ENCODE peak calls at places on chromosomes 4 and X, in six cellular contexts. O, N, H, L, G and K are unnamed samples. For H3K4me1, the result is how much of the 10 kb centered on the place peaks cover.

GRCh38 chrX:10597871-10598270 is 22.5 kb downstream of the MID1 start:
- DNase-seq in N (no peak), H (no peak), L (peak), G (no peak), O (peak), K (peak)

GRCh38 chrX:134537179-134537945 is 77.4 kb downstream of the HPRT1 start:
- DNase-seq in N (no peak), O (peak), H (no peak), L (peak), G (peak), K (no peak)

GRCh38 chrX:6449946-6450345 is 85.0 kb downstream of the VCX3A start:
- DNase-seq in L (no peak), N (no peak), O (no peak), G (no peak), H (no peak), K (no peak)

GRCh38 chr4:154744341-154744948 is 645 bp downstream of the LRAT start:
- DNase-seq in G (no peak), N (no peak), L (no peak), H (no peak), O (no peak), K (no peak)

GRCh38 chrX:70769659-70770232 is 138.8 kb downstream of the TEX11 start:
- DNase-seq in N (no peak), O (peak), L (peak), G (no peak), H (no peak), K (peak)

GRCh38 chrX:43655151-43655676 is 885 bp upstream of the MAOA start:
- DNase-seq in N (peak), O (peak), G (no peak), L (peak), H (no peak), K (peak)

GRCh38 chr4:98262431-98262830 is 1.2 kb downstream of the RAP1GDS1 start:
- DNase-seq in G (no peak), O (peak), L (no peak), N (peak), H (no peak), K (peak)

GRCh38 chr4:145285928-145286327 is 105.5 kb upstream of the OTUD4 start:
- DNase-seq in H (no peak), N (peak), G (no peak), L (peak), O (peak), K (peak)

GRCh38 chr4:122874194-122874593 is 47.6 kb downstream of the FGF2 start:
- DNase-seq in G (no peak), N (peak), H (no peak), L (peak), O (peak), K (peak)

GRCh38 chrX:28135378-28136047 is 154.3 kb upstream of the DCAF8L1 start:
- DNase-seq in N (no peak), O (no peak), H (no peak), L (peak), G (no peak), K (no peak)

GRCh38 chr4:156347412-156348075 is 393.9 kb upstream of the CTSO start:
- DNase-seq in L (peak), G (no peak), N (peak), O (peak), H (peak), K (no peak)

GRCh38 chr4:19381068-19381467 is 870.6 kb upstream of the SLIT2 start:
- DNase-seq in L (peak), O (peak), G (no peak), N (peak), H (no peak), K (peak)

GRCh38 chr4:122293374-122294365 is 85.1 kb upstream of the ADAD1 start:
- DNase-seq in H (no peak), N (no peak), L (no peak), O (no peak), G (no peak), K (no peak)

GRCh38 chr4:170741856-170742255 is 652.1 kb upstream of the AADAT start:
- DNase-seq in N (peak), O (no peak), H (no peak), G (no peak), L (no peak), K (no peak)

GRCh38 chrX:8820910-8821527 is 19.8 kb upstream of the FAM9A start:
- DNase-seq in O (peak), L (peak), N (no peak), H (peak), G (no peak), K (no peak)

GRCh38 chr4:6437682-6438264 is 34.6 kb downstream of the PPP2R2C start:
- DNase-seq in L (no peak), N (no peak), G (no peak), H (no peak), O (no peak), K (no peak)

DNA sequence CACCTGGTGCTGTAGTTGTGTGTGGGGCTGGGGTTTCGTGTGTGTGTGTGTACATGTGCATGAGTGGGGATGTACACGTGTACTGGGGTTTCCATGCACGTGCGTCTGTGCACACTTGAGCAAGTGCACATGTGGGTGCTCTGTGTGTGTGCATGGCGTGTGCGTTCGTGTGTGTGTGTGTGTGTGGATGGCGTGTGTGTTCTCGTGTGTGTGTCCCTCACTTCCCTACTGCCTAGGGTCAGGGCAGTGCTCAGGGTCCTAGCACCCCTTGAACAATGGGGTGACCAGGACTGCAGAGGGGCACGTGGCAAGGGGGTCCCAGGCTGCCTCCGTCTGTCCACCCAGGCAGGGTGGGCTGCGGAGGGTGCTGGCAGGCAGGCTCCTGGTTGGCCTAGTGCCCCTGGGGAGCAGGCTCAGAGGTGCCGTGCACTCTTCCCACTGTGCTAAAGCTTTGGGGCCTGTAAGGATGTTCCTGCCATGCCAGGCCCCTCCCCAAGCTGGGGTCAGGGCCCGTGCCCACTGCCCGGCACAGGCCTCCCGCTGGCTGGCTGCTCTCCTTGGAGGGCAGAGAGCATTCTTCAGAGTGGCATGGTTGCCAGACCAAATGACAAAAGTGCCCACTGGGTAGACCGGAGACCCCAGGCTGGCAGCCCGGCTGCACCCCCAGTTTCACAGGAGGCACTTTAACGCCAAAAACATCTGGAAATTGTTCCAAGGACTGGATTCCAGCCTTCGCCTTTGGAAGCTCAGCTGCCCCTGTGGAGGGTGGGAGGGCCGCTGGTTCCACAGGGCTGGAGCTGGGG is 29.1 kb downstream of the FGFRL1 start:
- DNase-seq in L (no peak), N (no peak), O (no peak), H (no peak), G (no peak), K (no peak)
- H3K4me1 ChIP-seq in L (under half), N (under half), O (under half), H (half or more), G (half or more), K (half or more)

GRCh38 chrX:103151799-103152198 is 58.9 kb upstream of the NXF3 start:
- DNase-seq in O (peak), N (peak), H (no peak), L (no peak), G (no peak), K (no peak)
- H3K9ac ChIP-seq in O (peak), N (peak), H (no peak), L (no peak), G (no peak), K (no peak)

GRCh38 chr4:128639586-128640270 is 169.8 kb upstream of the JADE1 start:
- DNase-seq in L (no peak), H (no peak), N (no peak), G (no peak), O (peak), K (peak)

GRCh38 chr4:128633067-128633466 is 176.4 kb upstream of the JADE1 start:
- DNase-seq in G (no peak), O (no peak), H (no peak), N (no peak), L (no peak), K (no peak)

GRCh38 chr4:128636906-128637305 is 172.6 kb upstream of the JADE1 start:
- DNase-seq in H (no peak), L (no peak), N (no peak), O (no peak), G (no peak), K (no peak)

GRCh38 chr4:128635141-128635911 is 174.2 kb upstream of the JADE1 start:
- DNase-seq in G (peak), L (peak), O (no peak), H (no peak), N (no peak), K (peak)

DNA sequence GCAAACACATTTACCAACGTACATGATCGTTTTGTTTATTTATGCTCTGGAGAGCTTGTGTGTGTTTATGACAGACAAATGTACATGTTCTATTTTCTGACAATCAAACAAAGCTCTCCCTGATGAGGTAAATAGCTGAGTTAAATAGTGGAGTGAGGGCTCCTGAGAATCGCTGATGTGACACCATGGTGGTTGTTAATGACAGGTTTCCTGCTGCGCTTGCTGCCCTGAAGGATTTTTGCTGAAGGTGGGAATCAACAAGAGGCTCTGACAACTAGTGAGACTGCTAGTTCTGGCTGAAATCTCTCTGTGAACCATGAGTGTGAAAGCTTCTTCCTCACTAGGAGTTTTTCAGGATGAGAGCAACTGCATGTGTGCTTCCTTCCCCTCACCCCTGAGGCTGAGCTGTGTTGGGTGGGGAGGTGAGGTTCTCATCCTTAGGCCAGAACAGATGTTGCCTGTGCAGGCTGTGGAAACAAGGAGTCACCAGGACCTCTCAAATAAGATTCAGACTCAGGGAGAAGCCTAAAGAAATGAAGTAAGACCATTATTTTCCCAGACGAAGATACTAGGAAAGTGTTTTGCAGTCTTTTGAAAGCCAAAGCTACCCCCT is 173.5 kb upstream of the JADE1 start:
- DNase-seq in O (peak), N (no peak), H (no peak), L (no peak), G (no peak), K (no peak)
- H3K4me3 ChIP-seq in O (no peak), N (no peak), H (no peak), L (no peak), G (no peak), K (no peak)

DNA sequence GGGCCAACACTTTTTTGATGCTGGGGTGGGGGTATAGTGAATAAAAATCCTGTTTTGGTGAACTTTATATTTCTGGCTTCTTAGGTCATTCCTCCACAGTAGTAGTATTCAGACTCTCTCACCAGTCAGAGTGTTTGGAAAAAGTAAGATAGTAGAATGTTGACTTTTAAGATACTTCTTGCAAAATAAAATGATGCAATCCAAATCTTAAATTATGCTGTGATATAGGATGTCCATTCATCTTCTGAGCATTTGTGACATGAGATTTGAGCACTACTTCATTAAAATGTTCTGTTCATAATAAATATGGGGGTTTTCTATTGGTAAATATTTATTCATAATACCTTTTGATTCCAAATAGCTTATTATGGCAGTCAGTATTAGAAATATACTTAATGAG is 70.1 kb downstream of the BMP2K start:
- DNase-seq in O (peak), H (no peak), N (no peak), G (no peak), L (no peak), K (peak)
- H3K4me1 ChIP-seq in O (under half), H (under half), N (under half), G (under half), L (under half), K (under half)

DNA sequence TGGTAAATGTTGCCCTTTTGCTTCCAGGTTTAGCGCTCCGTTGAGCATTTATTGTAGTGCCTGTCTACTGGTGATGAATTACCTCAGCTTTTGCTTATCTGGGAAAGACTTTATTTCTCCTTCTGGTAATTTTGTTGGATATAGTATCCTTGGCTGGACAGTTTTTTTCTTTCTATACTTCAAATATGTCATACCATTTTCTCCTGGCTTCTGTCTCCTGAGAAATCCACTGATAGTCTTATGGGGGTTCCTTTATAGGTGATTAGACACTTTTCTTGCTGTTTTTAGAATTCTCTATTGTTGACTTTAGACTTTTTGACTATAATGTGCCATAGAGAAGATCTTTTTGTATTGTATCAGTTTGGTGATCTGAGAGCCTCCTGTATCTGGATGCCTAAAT is 73.5 kb downstream of the ARFIP1 start:
- DNase-seq in N (no peak), L (no peak), G (no peak), O (no peak), H (no peak), K (no peak)
- H3K9ac ChIP-seq in N (no peak), L (no peak), G (no peak), O (no peak), H (no peak), K (no peak)

DNA sequence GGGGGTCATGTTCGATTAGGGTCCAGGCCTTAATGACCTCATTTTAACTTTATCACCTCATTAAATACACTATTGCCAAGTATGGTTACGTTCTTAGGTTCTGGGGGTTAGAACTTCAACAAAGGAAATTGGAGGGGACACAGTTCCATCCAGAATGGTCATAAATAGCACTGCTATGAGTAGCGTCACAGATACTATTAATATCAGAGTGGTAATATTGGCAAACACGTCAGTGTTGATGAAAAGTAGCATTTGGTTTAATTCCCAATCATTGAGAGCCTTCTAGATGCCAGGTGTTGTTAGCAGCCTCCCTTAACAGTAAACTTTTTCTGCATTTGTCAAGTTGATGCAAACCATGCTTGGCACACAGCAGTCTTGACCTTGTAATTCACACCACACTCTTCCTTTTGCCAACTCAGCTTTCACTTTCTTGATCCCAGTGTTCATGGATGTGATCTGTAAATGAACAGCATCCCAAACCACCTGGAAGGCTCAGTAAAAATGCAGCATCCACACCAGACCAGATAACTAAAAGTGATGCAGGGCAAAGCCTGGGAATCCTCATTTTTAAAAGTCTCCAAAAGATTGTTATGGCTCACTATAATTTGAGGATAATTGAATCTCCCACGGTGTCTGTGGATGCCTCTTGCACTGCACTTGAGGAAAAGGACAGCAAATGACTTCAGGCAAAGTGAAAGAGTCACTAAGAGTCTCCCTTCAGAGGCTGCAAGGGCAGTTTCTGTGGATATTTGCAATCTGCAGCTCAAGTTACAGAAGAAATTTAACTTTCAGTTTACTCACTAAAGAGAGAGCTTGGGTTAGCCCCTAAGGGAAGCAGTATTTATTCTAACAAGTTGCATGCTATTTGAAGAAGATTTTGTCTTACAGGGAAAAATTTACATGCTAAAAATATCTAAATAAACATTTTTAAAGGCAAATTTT is 912.3 kb upstream of the TENM3 start:
- DNase-seq in O (no peak), H (no peak), G (no peak), N (no peak), L (no peak), K (peak)
- H3K4me3 ChIP-seq in O (no peak), H (no peak), G (no peak), N (no peak), L (no peak), K (no peak)

GRCh38 chr4:7854211-7854610 is 85.5 kb downstream of the AFAP1 start:
- DNase-seq in G (no peak), L (no peak), O (no peak), N (no peak), H (no peak), K (no peak)

GRCh38 chr4:7857238-7857701 is 82.4 kb downstream of the AFAP1 start:
- DNase-seq in L (peak), H (no peak), O (peak), N (peak), G (no peak), K (peak)

GRCh38 chr4:7854697-7855370 is 84.8 kb downstream of the AFAP1 start:
- DNase-seq in L (no peak), G (no peak), H (no peak), O (no peak), N (peak), K (no peak)

GRCh38 chr4:7857993-7858392 is 81.7 kb downstream of the AFAP1 start:
- DNase-seq in N (no peak), L (no peak), O (no peak), G (no peak), H (no peak), K (no peak)

DNA sequence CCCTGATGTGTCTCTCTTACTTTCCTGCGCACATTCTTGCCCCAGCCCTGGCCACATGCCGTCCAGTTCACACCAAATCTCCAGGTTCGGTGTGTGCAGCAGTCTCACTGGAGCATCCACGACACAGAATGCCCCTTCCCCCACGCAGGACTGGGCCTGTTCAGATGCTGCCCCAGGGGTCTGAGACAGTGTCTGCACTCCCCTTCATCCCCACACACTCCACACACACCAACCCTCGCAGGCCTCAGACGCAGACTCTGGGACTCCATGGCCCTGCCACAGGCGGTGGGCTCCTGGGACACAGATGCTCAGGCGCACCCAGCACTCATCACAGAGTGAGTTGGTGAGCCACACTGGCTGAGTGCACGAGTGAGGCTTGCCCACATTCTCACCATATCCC is 83.9 kb downstream of the AFAP1 start:
- DNase-seq in O (no peak), N (no peak), G (no peak), L (no peak), H (no peak), K (no peak)
- H3K4me1 ChIP-seq in O (half or more), N (half or more), G (under half), L (under half), H (under half), K (half or more)

GRCh38 chr4:8283161-8283560 is 13.6 kb downstream of the HTRA3 start:
- DNase-seq in L (no peak), G (no peak), H (no peak), N (no peak), O (no peak), K (no peak)

GRCh38 chr4:8281519-8282133 is 12.1 kb downstream of the HTRA3 start:
- DNase-seq in H (no peak), O (peak), G (no peak), N (no peak), L (peak), K (peak)

GRCh38 chr4:8280876-8281440 is 11.4 kb downstream of the HTRA3 start:
- DNase-seq in O (no peak), L (no peak), N (no peak), G (no peak), H (no peak), K (no peak)

GRCh38 chr4:8282742-8283141 is 13.2 kb downstream of the HTRA3 start:
- DNase-seq in H (no peak), N (no peak), G (no peak), O (no peak), L (no peak), K (no peak)

GRCh38 chr4:8282134-8282641 is 12.6 kb downstream of the HTRA3 start:
- DNase-seq in L (no peak), O (no peak), N (no peak), H (no peak), G (no peak), K (no peak)
- H3K9ac ChIP-seq in L (no peak), O (no peak), N (no peak), H (no peak), G (peak), K (peak)